ENCODE peak calls at places on chromosomes 1 and 21, in four cellular contexts. One of them, this sample, is unnamed.

GRCh38 chr1:20699558-20699957 is 18.2 kb downstream of the KIF17 start:
- DNase-seq in GM23248: no peak
- DNase-seq in caudate nucleus: no peak
- DNase-seq in lower lobe of right lung: no peak
- DNase-seq in this sample: no peak

GRCh38 chr1:202279806-202280205 is 61.9 kb downstream of the UBE2T start:
- DNase-seq in caudate nucleus: no peak
- DNase-seq in lower lobe of right lung: no peak
- DNase-seq in GM23248: peak
- DNase-seq in this sample: no peak

GRCh38 chr1:215226755-215227154 is 144.2 kb downstream of the KCNK2 start:
- DNase-seq in lower lobe of right lung: no peak
- DNase-seq in caudate nucleus: no peak
- DNase-seq in GM23248: peak
- DNase-seq in this sample: no peak

GRCh38 chr21:44296103-44296519 is 3.7 kb upstream of the PFKL start:
- DNase-seq in lower lobe of right lung: no peak
- DNase-seq in caudate nucleus: no peak
- DNase-seq in GM23248: no peak
- DNase-seq in this sample: no peak

GRCh38 chr1:22131875-22132486 is 10.9 kb downstream of the WNT4 start:
- DNase-seq in GM23248: peak
- DNase-seq in lower lobe of right lung: peak
- DNase-seq in caudate nucleus: no peak
- DNase-seq in this sample: no peak

GRCh38 chr1:43836267-43836951 is 97.2 kb upstream of the ARTN start:
- DNase-seq in GM23248: no peak
- DNase-seq in lower lobe of right lung: peak
- DNase-seq in caudate nucleus: no peak
- DNase-seq in this sample: peak

GRCh38 chr1:182679684-182680083 is 4.7 kb downstream of the RGS8 start:
- DNase-seq in lower lobe of right lung: no peak
- DNase-seq in GM23248: no peak
- DNase-seq in caudate nucleus: no peak
- DNase-seq in this sample: no peak

GRCh38 chr1:246052603-246053002 is 454.5 kb downstream of the SMYD3 start:
- DNase-seq in lower lobe of right lung: no peak
- DNase-seq in caudate nucleus: no peak
- DNase-seq in GM23248: no peak
- DNase-seq in this sample: no peak

GRCh38 chr1:78591971-78592370 is 28.3 kb upstream of the IFI44L start:
- DNase-seq in GM23248: peak
- DNase-seq in lower lobe of right lung: no peak
- DNase-seq in caudate nucleus: no peak
- DNase-seq in this sample: no peak

GRCh38 chr1:25567710-25568089 is 24.3 kb downstream of the LDLRAP1 start:
- DNase-seq in GM23248: peak
- DNase-seq in caudate nucleus: no peak
- DNase-seq in lower lobe of right lung: no peak
- DNase-seq in this sample: no peak

GRCh38 chr1:1627261-1627841 is 4.6 kb upstream of the MMP23B start:
- DNase-seq in GM23248: no peak
- DNase-seq in lower lobe of right lung: peak
- DNase-seq in caudate nucleus: no peak
- DNase-seq in this sample: no peak

GRCh38 chr1:67764674-67765073 is 68.6 kb downstream of the GNG12 start:
- DNase-seq in lower lobe of right lung: no peak
- DNase-seq in caudate nucleus: no peak
- DNase-seq in GM23248: peak
- DNase-seq in this sample: no peak

GRCh38 chr1:199978408-199978940 is 49.0 kb upstream of the NR5A2 start:
- DNase-seq in lower lobe of right lung: no peak
- DNase-seq in caudate nucleus: no peak
- DNase-seq in GM23248: peak
- DNase-seq in this sample: no peak

GRCh38 chr1:232059726-232060360 is 433.3 kb downstream of the DISC1 start:
- DNase-seq in lower lobe of right lung: no peak
- DNase-seq in GM23248: no peak
- DNase-seq in caudate nucleus: no peak
- DNase-seq in this sample: no peak

GRCh38 chr1:178490967-178491366 is 5.8 kb downstream of the CLEC20A start:
- DNase-seq in GM23248: no peak
- DNase-seq in lower lobe of right lung: no peak
- DNase-seq in caudate nucleus: no peak
- DNase-seq in this sample: no peak

GRCh38 chr1:22709227-22709626 is 1.4 kb upstream of the EPHB2 start:
- DNase-seq in caudate nucleus: no peak
- DNase-seq in GM23248: peak
- DNase-seq in lower lobe of right lung: no peak
- DNase-seq in this sample: no peak

GRCh38 chr1:35281565-35281964 is 13.1 kb downstream of the ZMYM4 start:
- DNase-seq in GM23248: no peak
- DNase-seq in caudate nucleus: no peak
- DNase-seq in lower lobe of right lung: no peak
- DNase-seq in this sample: no peak
- H3K27ac ChIP-seq in GM23248: no peak
- H3K27ac ChIP-seq in caudate nucleus: no peak
- H3K27ac ChIP-seq in lower lobe of right lung: no peak
- H3K27ac ChIP-seq in this sample: no peak

GRCh38 chr1:150160964-150161626 is 11.4 kb downstream of the PLEKHO1 start:
- DNase-seq in caudate nucleus: no peak
- DNase-seq in GM23248: no peak
- DNase-seq in lower lobe of right lung: no peak
- DNase-seq in this sample: no peak
- H3K27ac ChIP-seq in caudate nucleus: peak
- H3K27ac ChIP-seq in GM23248: peak
- H3K27ac ChIP-seq in lower lobe of right lung: peak
- H3K27ac ChIP-seq in this sample: peak

DNA sequence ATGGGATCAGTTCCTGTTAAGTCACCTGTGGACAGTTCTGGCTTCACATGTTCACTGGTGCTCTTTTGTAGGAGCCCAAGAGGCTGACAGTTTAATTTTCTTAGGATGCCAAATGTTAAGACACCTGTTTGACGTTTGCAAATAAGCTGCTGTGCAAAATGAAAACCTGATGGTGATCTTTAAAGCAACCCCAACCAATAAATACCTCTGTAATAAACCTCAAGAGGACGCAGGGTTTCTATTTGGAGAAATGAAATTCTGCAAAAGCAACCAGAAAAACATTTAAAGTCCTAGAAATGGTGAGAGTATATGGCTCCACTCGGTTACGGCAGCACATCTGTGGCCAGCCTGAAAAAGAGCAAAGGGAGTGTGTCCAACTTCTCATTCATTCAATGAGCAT is 5.7 kb upstream of the RHEX start:
- DNase-seq in caudate nucleus: no peak
- DNase-seq in GM23248: no peak
- DNase-seq in lower lobe of right lung: no peak
- DNase-seq in this sample: no peak
- H3K27ac ChIP-seq in caudate nucleus: no peak
- H3K27ac ChIP-seq in GM23248: no peak
- H3K27ac ChIP-seq in lower lobe of right lung: no peak
- H3K27ac ChIP-seq in this sample: no peak

DNA sequence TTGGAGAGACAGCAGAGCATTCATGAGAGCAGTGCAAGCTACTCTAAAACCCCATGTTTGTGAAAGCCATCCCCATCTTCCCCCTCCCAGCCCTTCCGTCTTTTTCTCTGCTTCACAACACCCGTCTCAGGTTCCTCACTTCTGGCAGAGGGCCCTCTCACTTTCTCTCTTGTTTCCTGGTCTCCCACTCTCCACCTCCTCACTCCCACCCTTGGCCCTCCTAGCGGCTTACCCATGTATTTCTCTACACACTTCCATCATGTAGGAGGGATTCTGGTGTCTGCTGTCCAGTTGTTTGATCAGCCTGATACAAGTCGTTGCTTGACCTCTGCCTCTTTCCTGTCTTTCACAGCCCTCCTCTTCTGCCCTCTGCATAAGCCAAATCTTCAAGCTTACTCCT is 92.8 kb downstream of the LRRC8C start:
- DNase-seq in GM23248: no peak
- DNase-seq in caudate nucleus: no peak
- DNase-seq in lower lobe of right lung: no peak
- DNase-seq in this sample: no peak
- H3K27ac ChIP-seq in GM23248: peak
- H3K27ac ChIP-seq in caudate nucleus: no peak
- H3K27ac ChIP-seq in lower lobe of right lung: peak
- H3K27ac ChIP-seq in this sample: no peak

GRCh38 chr1:205746757-205747412 is 3.1 kb downstream of the NUCKS1 start:
- DNase-seq in caudate nucleus: no peak
- DNase-seq in lower lobe of right lung: no peak
- DNase-seq in GM23248: peak
- DNase-seq in this sample: no peak
- H3K27ac ChIP-seq in caudate nucleus: no peak
- H3K27ac ChIP-seq in lower lobe of right lung: no peak
- H3K27ac ChIP-seq in GM23248: peak
- H3K27ac ChIP-seq in this sample: no peak

GRCh38 chr1:27633298-27633610 is 1.7 kb downstream of the FGR start:
- DNase-seq in lower lobe of right lung: no peak
- DNase-seq in GM23248: no peak
- DNase-seq in caudate nucleus: no peak
- DNase-seq in this sample: no peak
- H3K27ac ChIP-seq in lower lobe of right lung: peak
- H3K27ac ChIP-seq in GM23248: no peak
- H3K27ac ChIP-seq in caudate nucleus: peak
- H3K27ac ChIP-seq in this sample: no peak